ENCODE peak calls at places on chromosomes 12 and 14, in six cellular contexts. J is HepG2, S is gastrocnemius medialis, Z is uterus, K is Peyer's patch, D is IMR-90. U is an unnamed sample.
A peak's percentile ranks its signal among the peaks of the same experiment; 100 is the strongest.

GRCh38 chr14:94473666-94474410 is 2.2 kb downstream of the SERPINA9 start:
- DNase-seq in J (no peak), S (no peak), Z (no peak), K (peak; percentile 27), D (no peak), U (no peak)

GRCh38 chr14:72573725-72574426 is 320.0 kb downstream of the DPF3 start:
- DNase-seq in J (no peak), S (no peak), Z (no peak), K (no peak), D (no peak), U (peak; percentile 70)

GRCh38 chr12:6979021-6979420 is 8.3 kb downstream of the EMG1 start:
- DNase-seq in J (no peak), S (no peak), Z (no peak), K (no peak), D (no peak), U (no peak)

GRCh38 chr12:31234955-31235867 is 90.7 kb downstream of the SINHCAF start:
- DNase-seq in J (peak; percentile 7), S (no peak), Z (peak; percentile 35), K (peak; percentile 59), D (peak; percentile 31), U (peak; percentile 74)

GRCh38 chr12:130066742-130067141 is 95.5 kb upstream of the FZD10 start:
- DNase-seq in J (no peak), S (no peak), Z (no peak), K (no peak), D (no peak), U (no peak)

GRCh38 chr12:10779103-10779502 is 23.3 kb downstream of the TAS2R7 start:
- DNase-seq in J (no peak), S (no peak), Z (no peak), K (no peak), D (no peak), U (no peak)

GRCh38 chr12:121800694-121801600 is 2.9 kb upstream of the SETD1B start:
- DNase-seq in J (no peak), S (no peak), Z (peak; percentile 75), K (peak; percentile 90), D (peak; percentile 83), U (peak; percentile 87)

GRCh38 chr14:89669209-89669608 is 252.2 kb upstream of the FOXN3 start:
- DNase-seq in J (no peak), S (no peak), Z (no peak), K (peak; percentile 55), D (no peak), U (no peak)

GRCh38 chr14:22598896-22599244 is 770 bp downstream of the ABHD4 start:
- DNase-seq in J (peak; percentile 82), S (peak; percentile 51), Z (peak; percentile 41), K (peak; percentile 74), D (peak; percentile 71), U (peak; percentile 72)

GRCh38 chr12:62722971-62723680 is 211.8 kb downstream of the PPM1H start:
- DNase-seq in J (no peak), S (no peak), Z (no peak), K (no peak), D (peak; percentile 60), U (no peak)

GRCh38 chr14:77319416-77319815 is 1.3 kb downstream of the POMT2 start:
- DNase-seq in J (no peak), S (no peak), Z (no peak), K (no peak), D (no peak), U (no peak)

GRCh38 chr14:53509845-53510244 is 356.7 kb upstream of the DDHD1 start:
- DNase-seq in J (no peak), S (peak; percentile 21), Z (peak; percentile 67), K (peak; percentile 44), D (peak; percentile 70), U (peak; percentile 20)

GRCh38 chr12:14937014-14937413 is 1.3 kb downstream of the ERP27 start:
- DNase-seq in J (no peak), S (no peak), Z (no peak), K (no peak), D (no peak), U (no peak)
- TF ChIP-seq CTCF in J (no peak), S (no peak), Z (no peak), K (no peak), D (no peak), U (no peak)

GRCh38 chr14:67819563-67820411 is at the start of gene RAD51B:
- DNase-seq in J (peak; percentile 76), S (peak; percentile 76), Z (peak; percentile 85), K (peak; percentile 94), D (peak; percentile 79), U (peak; percentile 86)

GRCh38 chr14:67821121-67821520 is 1.5 kb downstream of the RAD51B start:
- DNase-seq in J (no peak), S (no peak), Z (no peak), K (no peak), D (no peak), U (no peak)

GRCh38 chr14:67817750-67818438 is 1.5 kb upstream of the ZFYVE26 start:
- DNase-seq in J (no peak), S (no peak), Z (no peak), K (no peak), D (no peak), U (no peak)

GRCh38 chr14:67816326-67817009 is at the start of gene ZFYVE26:
- DNase-seq in J (peak; percentile 98), S (peak; percentile 94), Z (peak; percentile 88), K (peak; percentile 97), D (peak; percentile 94), U (peak; percentile 93)

GRCh38 chr14:67820428-67820881 is 876 bp downstream of the RAD51B start:
- DNase-seq in J (peak; percentile 12), S (no peak), Z (no peak), K (peak; percentile 69), D (peak; percentile 31), U (no peak)
- H3K27ac ChIP-seq in J (peak overlapping the region; percentile 39), S (no peak overlapping the region), Z (no peak overlapping the region), K (peak overlapping the region; percentile 74), D (no peak overlapping the region), U (no peak overlapping the region)

GRCh38 chr14:67533754-67534085 is 630 bp downstream of the PLEKHH1 start:
- DNase-seq in J (no peak), S (no peak), Z (no peak), K (peak; percentile 53), D (no peak), U (no peak)

GRCh38 chr14:67532606-67532997 is 488 bp upstream of the PLEKHH1 start:
- DNase-seq in J (no peak), S (no peak), Z (no peak), K (no peak), D (no peak), U (no peak)

GRCh38 chr14:67536087-67536486 is 3.0 kb downstream of the PLEKHH1 start:
- DNase-seq in J (no peak), S (no peak), Z (no peak), K (no peak), D (no peak), U (no peak)

GRCh38 chr14:67529947-67530935 is 2.8 kb upstream of the PLEKHH1 start:
- DNase-seq in J (no peak), S (no peak), Z (no peak), K (no peak), D (no peak), U (no peak)

GRCh38 chr14:67532998-67533753 is at the start of gene PLEKHH1:
- DNase-seq in J (peak; percentile 49), S (peak; percentile 35), Z (peak; percentile 59), K (peak; percentile 90), D (peak; percentile 57), U (peak; percentile 92)
- TF ChIP-seq POLR2A in J (peak; percentile 62), S (peak; percentile 68), Z (no peak), K (peak; percentile 89), D (no peak), U (peak; percentile 91)

GRCh38 chr14:86038401-86038985 is 508.5 kb downstream of the FLRT2 start:
- DNase-seq in J (peak; percentile 10), S (no peak), Z (no peak), K (no peak), D (peak; percentile 62), U (peak; percentile 60)
- TF ChIP-seq CTCF in J (peak; percentile 71), S (peak; percentile 12), Z (no peak), K (no peak), D (peak; percentile 71), U (peak; percentile 74)

DNA sequence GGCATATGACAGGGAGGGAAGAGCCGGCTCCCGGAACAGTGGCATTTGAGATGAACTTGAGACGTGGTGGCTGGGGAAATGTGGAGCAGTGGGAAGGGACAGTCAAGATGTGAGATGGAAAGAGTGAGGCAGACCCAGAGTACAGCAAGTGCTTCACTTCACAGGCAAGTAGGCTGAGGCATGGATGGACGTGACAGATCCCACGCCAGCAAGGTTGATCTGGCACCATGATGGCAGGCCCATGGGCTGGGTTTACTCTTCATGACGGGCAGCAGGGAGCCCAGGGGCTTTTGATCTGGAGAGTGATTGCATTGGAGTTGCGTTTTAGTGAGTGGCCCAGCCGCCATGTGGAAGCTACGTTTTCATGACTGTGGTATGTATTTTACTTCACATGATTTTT is 17.9 kb upstream of the EML1 start:
- DNase-seq in J (no peak), S (no peak), Z (no peak), K (no peak), D (no peak), U (no peak)
- H3K27ac ChIP-seq in J (no peak overlapping the region), S (no peak overlapping the region), Z (no peak overlapping the region), K (peak overlapping the region; percentile 78), D (no peak overlapping the region), U (no peak overlapping the region)

DNA sequence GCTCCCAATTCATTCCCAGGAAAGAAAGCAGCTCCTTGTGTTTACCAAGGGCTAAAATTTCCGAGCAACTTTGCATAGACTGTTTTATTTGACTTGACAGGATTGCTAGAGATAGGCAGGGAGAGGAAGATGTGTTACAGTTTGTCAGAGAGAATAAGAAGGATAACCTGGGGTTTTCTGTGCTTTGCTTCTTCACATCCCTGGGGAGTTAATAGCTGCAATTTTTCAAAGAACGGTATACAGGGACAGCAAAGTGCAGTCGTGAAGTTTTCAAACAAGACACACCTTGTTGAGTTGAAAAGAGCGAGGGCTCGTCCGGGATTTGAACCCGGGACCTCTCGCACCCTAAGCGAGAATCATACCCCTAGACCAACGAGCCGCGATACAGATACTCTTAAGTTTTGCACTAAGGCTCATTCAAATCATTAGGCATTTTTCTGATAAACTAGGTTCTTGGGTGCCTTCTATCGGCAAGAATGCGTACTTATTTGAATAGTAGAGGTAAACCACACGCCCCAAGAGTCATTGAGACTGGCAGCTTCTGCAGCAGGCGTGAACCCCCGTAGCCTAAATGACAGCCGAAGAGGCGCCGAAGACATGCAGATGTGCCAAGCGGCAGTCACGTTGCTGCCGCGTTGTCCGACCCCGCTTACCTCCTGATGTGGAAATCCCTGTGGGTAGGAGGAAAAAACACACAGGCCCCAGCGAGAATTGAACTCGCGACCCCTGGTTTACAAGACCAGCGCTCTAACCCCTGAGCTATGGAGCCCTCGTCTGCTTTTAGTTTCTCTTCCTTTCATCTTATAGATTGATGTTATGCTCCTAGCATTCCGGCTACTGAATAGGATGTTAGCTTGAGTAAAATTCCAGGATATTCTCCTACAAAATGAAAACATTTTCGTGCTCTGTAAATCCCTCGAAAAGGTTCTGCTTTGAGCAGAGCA is 22.2 kb upstream of the RNASE12 start:
- DNase-seq in J (peak; percentile 99), S (peak; percentile 62), Z (peak; percentile 86), K (peak; percentile 91), D (peak; percentile 99), U (peak; percentile 85)
- TF ChIP-seq POLR2A in J (no peak), S (no peak), Z (peak; percentile 28), K (no peak), D (no peak), U (peak; percentile 4)

GRCh38 chr14:37597538-37598084 is 2.2 kb downstream of the TTC6 start:
- DNase-seq in J (no peak), S (no peak), Z (no peak), K (no peak), D (no peak), U (peak; percentile 29)
- TF ChIP-seq CTCF in J (peak; percentile 33), S (no peak), Z (no peak), K (peak; percentile 36), D (peak; percentile 44), U (peak; percentile 37)

U was measured in body of pancreas.